ENCODE peak calls at places on chromosomes 6 and 20, in ten cellular contexts. One of them, this sample, is unnamed.

GRCh38 chr6:50185006-50185405 is 135.3 kb upstream of the DEFB112 start:
- DNase-seq in pancreas: no peak
- DNase-seq in mammary epithelial cell: no peak
- DNase-seq in fibroblast of mammary gland: peak
- DNase-seq in fibroblast of villous mesenchyme: no peak
- DNase-seq in sigmoid colon: no peak
- DNase-seq in neural crest cell: no peak
- DNase-seq in adrenal gland: no peak
- DNase-seq in Peyer's patch: no peak
- DNase-seq in endodermal cell: peak
- DNase-seq in this sample: no peak

GRCh38 chr6:127967708-127968107 is 66.8 kb upstream of the THEMIS start:
- DNase-seq in neural crest cell: no peak
- DNase-seq in fibroblast of villous mesenchyme: no peak
- DNase-seq in adrenal gland: no peak
- DNase-seq in fibroblast of mammary gland: no peak
- DNase-seq in pancreas: no peak
- DNase-seq in mammary epithelial cell: no peak
- DNase-seq in Peyer's patch: no peak
- DNase-seq in sigmoid colon: no peak
- DNase-seq in endodermal cell: no peak
- DNase-seq in this sample: no peak

GRCh38 chr20:62730481-62730880 is 21.8 kb downstream of the NTSR1 start:
- DNase-seq in mammary epithelial cell: no peak
- DNase-seq in Peyer's patch: no peak
- DNase-seq in neural crest cell: no peak
- DNase-seq in endodermal cell: no peak
- DNase-seq in fibroblast of mammary gland: no peak
- DNase-seq in adrenal gland: no peak
- DNase-seq in sigmoid colon: peak
- DNase-seq in pancreas: no peak
- DNase-seq in fibroblast of villous mesenchyme: no peak
- DNase-seq in this sample: no peak

GRCh38 chr6:154542747-154543146 is 32.3 kb upstream of the CNKSR3 start:
- DNase-seq in Peyer's patch: no peak
- DNase-seq in endodermal cell: peak
- DNase-seq in neural crest cell: no peak
- DNase-seq in fibroblast of mammary gland: no peak
- DNase-seq in adrenal gland: no peak
- DNase-seq in sigmoid colon: no peak
- DNase-seq in pancreas: no peak
- DNase-seq in mammary epithelial cell: no peak
- DNase-seq in fibroblast of villous mesenchyme: no peak
- DNase-seq in this sample: no peak

GRCh38 chr6:83442752-83443151 is 11.9 kb upstream of the ME1 start:
- DNase-seq in mammary epithelial cell: peak
- DNase-seq in endodermal cell: no peak
- DNase-seq in fibroblast of mammary gland: peak
- DNase-seq in fibroblast of villous mesenchyme: peak
- DNase-seq in pancreas: no peak
- DNase-seq in adrenal gland: no peak
- DNase-seq in neural crest cell: no peak
- DNase-seq in Peyer's patch: no peak
- DNase-seq in sigmoid colon: no peak
- DNase-seq in this sample: no peak

GRCh38 chr6:143694560-143694959 is 16.8 kb downstream of the PHACTR2 start:
- DNase-seq in fibroblast of villous mesenchyme: no peak
- DNase-seq in pancreas: no peak
- DNase-seq in adrenal gland: no peak
- DNase-seq in Peyer's patch: no peak
- DNase-seq in neural crest cell: no peak
- DNase-seq in sigmoid colon: no peak
- DNase-seq in mammary epithelial cell: peak
- DNase-seq in fibroblast of mammary gland: peak
- DNase-seq in endodermal cell: no peak
- DNase-seq in this sample: peak

GRCh38 chr6:112640895-112641294 is 293.8 kb downstream of the RFPL4B start:
- DNase-seq in sigmoid colon: no peak
- DNase-seq in mammary epithelial cell: peak
- DNase-seq in neural crest cell: no peak
- DNase-seq in endodermal cell: no peak
- DNase-seq in adrenal gland: no peak
- DNase-seq in pancreas: no peak
- DNase-seq in fibroblast of villous mesenchyme: peak
- DNase-seq in Peyer's patch: no peak
- DNase-seq in fibroblast of mammary gland: peak
- DNase-seq in this sample: no peak

GRCh38 chr6:35021014-35021413 is 120.1 kb downstream of the TCP11 start:
- DNase-seq in endodermal cell: peak
- DNase-seq in fibroblast of mammary gland: no peak
- DNase-seq in neural crest cell: no peak
- DNase-seq in fibroblast of villous mesenchyme: no peak
- DNase-seq in sigmoid colon: no peak
- DNase-seq in Peyer's patch: no peak
- DNase-seq in adrenal gland: no peak
- DNase-seq in mammary epithelial cell: no peak
- DNase-seq in pancreas: no peak
- DNase-seq in this sample: no peak

GRCh38 chr6:41636803-41637178 is 1.5 kb upstream of the MDFI start:
- DNase-seq in sigmoid colon: peak
- DNase-seq in pancreas: peak
- DNase-seq in endodermal cell: peak
- DNase-seq in neural crest cell: no peak
- DNase-seq in mammary epithelial cell: peak
- DNase-seq in fibroblast of mammary gland: no peak
- DNase-seq in fibroblast of villous mesenchyme: no peak
- DNase-seq in adrenal gland: peak
- DNase-seq in Peyer's patch: peak
- DNase-seq in this sample: peak

GRCh38 chr20:46562009-46562372 is 11.5 kb upstream of the OCSTAMP start:
- DNase-seq in pancreas: no peak
- DNase-seq in Peyer's patch: no peak
- DNase-seq in adrenal gland: no peak
- DNase-seq in endodermal cell: no peak
- DNase-seq in sigmoid colon: no peak
- DNase-seq in fibroblast of villous mesenchyme: no peak
- DNase-seq in fibroblast of mammary gland: no peak
- DNase-seq in neural crest cell: no peak
- DNase-seq in mammary epithelial cell: no peak
- DNase-seq in this sample: no peak

GRCh38 chr20:46557231-46557956 is 6.9 kb upstream of the OCSTAMP start:
- DNase-seq in fibroblast of mammary gland: peak
- DNase-seq in neural crest cell: no peak
- DNase-seq in endodermal cell: no peak
- DNase-seq in sigmoid colon: no peak
- DNase-seq in pancreas: no peak
- DNase-seq in adrenal gland: peak
- DNase-seq in fibroblast of villous mesenchyme: peak
- DNase-seq in mammary epithelial cell: peak
- DNase-seq in Peyer's patch: no peak
- DNase-seq in this sample: peak

GRCh38 chr20:46559001-46559400 is 8.5 kb upstream of the OCSTAMP start:
- DNase-seq in Peyer's patch: no peak
- DNase-seq in sigmoid colon: no peak
- DNase-seq in pancreas: no peak
- DNase-seq in fibroblast of mammary gland: no peak
- DNase-seq in fibroblast of villous mesenchyme: no peak
- DNase-seq in neural crest cell: no peak
- DNase-seq in mammary epithelial cell: no peak
- DNase-seq in adrenal gland: no peak
- DNase-seq in endodermal cell: no peak
- DNase-seq in this sample: no peak

GRCh38 chr20:46558511-46558959 is 8.1 kb upstream of the OCSTAMP start:
- DNase-seq in pancreas: no peak
- DNase-seq in endodermal cell: no peak
- DNase-seq in fibroblast of mammary gland: peak
- DNase-seq in mammary epithelial cell: peak
- DNase-seq in Peyer's patch: no peak
- DNase-seq in neural crest cell: no peak
- DNase-seq in fibroblast of villous mesenchyme: peak
- DNase-seq in sigmoid colon: no peak
- DNase-seq in adrenal gland: peak
- DNase-seq in this sample: peak

DNA sequence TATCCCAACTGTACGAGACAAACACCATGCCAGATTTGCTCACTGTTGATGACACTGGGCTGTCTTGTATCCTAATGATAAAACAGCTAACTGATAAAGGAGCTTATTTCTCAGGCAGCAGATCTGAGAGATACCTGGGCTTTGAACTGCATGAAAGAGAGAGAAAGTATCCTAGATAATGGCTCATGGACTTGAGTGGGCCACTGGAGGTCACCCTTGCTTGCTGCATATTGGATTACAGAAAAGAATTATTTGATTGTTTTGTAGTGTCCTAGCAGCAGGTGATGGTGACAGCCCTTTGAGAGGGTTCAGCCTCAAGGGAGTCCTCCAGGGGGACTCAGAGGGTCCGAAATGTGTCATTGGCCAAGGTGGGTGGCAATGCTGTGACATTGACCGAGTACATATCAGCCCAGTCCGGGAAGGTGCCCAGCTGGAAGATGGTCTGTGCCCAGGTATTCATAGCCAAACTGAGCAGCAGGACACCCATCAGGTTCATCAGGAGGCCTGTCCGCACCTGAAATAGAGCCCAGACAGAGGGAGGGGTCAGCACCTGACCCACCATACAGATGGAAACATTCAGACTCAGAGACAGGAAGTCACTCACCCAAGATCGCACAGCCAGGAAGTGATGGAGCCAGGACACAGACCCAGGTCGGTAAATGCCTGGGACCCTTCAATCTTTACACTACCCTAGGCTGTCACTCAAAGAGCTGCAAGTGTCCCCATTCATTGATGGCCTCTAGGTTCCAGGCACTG is 9.4 kb upstream of the OCSTAMP start:
- DNase-seq in sigmoid colon: no peak
- DNase-seq in neural crest cell: no peak
- DNase-seq in mammary epithelial cell: no peak
- DNase-seq in adrenal gland: no peak
- DNase-seq in pancreas: no peak
- DNase-seq in Peyer's patch: no peak
- DNase-seq in endodermal cell: no peak
- DNase-seq in fibroblast of mammary gland: no peak
- DNase-seq in fibroblast of villous mesenchyme: no peak
- DNase-seq in this sample: no peak
- TF ChIP-seq CTCF in sigmoid colon: no peak
- TF ChIP-seq CTCF in neural crest cell: no peak
- TF ChIP-seq CTCF in mammary epithelial cell: no peak
- TF ChIP-seq CTCF in adrenal gland: peak
- TF ChIP-seq CTCF in pancreas: no peak
- TF ChIP-seq CTCF in Peyer's patch: no peak
- TF ChIP-seq CTCF in endodermal cell: peak
- TF ChIP-seq CTCF in fibroblast of mammary gland: no peak
- TF ChIP-seq CTCF in fibroblast of villous mesenchyme: no peak
- TF ChIP-seq CTCF in this sample: no peak

GRCh38 chr6:168713839-168714238 is 272.9 kb downstream of the SMOC2 start:
- DNase-seq in adrenal gland: no peak
- DNase-seq in pancreas: peak
- DNase-seq in fibroblast of mammary gland: peak
- DNase-seq in endodermal cell: peak
- DNase-seq in fibroblast of villous mesenchyme: no peak
- DNase-seq in neural crest cell: peak
- DNase-seq in sigmoid colon: no peak
- DNase-seq in Peyer's patch: peak
- DNase-seq in mammary epithelial cell: no peak
- DNase-seq in this sample: peak
- TF ChIP-seq CTCF in adrenal gland: no peak
- TF ChIP-seq CTCF in pancreas: peak
- TF ChIP-seq CTCF in fibroblast of mammary gland: peak
- TF ChIP-seq CTCF in endodermal cell: peak
- TF ChIP-seq CTCF in fibroblast of villous mesenchyme: no peak
- TF ChIP-seq CTCF in neural crest cell: peak
- TF ChIP-seq CTCF in sigmoid colon: peak
- TF ChIP-seq CTCF in Peyer's patch: peak
- TF ChIP-seq CTCF in mammary epithelial cell: no peak
- TF ChIP-seq CTCF in this sample: no peak

DNA sequence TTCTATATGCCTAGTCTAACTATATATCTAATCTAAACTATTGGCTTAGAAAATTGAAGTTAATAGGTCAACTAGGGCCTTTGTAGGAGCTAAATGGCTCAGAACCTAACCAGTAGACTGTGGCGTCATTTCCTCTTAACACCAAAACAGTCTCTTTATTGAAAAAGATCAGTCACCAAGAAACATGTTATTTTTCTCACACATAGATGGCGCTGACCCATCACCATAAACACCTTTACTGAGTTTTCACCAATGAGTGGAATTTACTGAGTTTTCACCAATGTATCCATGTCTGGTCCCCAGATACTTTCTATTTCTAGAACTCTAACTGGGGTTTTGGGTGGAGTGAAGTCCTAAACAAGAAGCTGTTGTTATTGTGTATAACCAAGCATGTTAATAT is 636.0 kb downstream of the BCKDHB start:
- DNase-seq in pancreas: no peak
- DNase-seq in neural crest cell: no peak
- DNase-seq in Peyer's patch: no peak
- DNase-seq in adrenal gland: no peak
- DNase-seq in fibroblast of villous mesenchyme: peak
- DNase-seq in endodermal cell: no peak
- DNase-seq in mammary epithelial cell: peak
- DNase-seq in fibroblast of mammary gland: peak
- DNase-seq in sigmoid colon: no peak
- DNase-seq in this sample: peak
- TF ChIP-seq CTCF in pancreas: no peak
- TF ChIP-seq CTCF in neural crest cell: peak
- TF ChIP-seq CTCF in Peyer's patch: peak
- TF ChIP-seq CTCF in adrenal gland: no peak
- TF ChIP-seq CTCF in fibroblast of villous mesenchyme: peak
- TF ChIP-seq CTCF in endodermal cell: peak
- TF ChIP-seq CTCF in mammary epithelial cell: peak
- TF ChIP-seq CTCF in fibroblast of mammary gland: peak
- TF ChIP-seq CTCF in sigmoid colon: peak
- TF ChIP-seq CTCF in this sample: peak

DNA sequence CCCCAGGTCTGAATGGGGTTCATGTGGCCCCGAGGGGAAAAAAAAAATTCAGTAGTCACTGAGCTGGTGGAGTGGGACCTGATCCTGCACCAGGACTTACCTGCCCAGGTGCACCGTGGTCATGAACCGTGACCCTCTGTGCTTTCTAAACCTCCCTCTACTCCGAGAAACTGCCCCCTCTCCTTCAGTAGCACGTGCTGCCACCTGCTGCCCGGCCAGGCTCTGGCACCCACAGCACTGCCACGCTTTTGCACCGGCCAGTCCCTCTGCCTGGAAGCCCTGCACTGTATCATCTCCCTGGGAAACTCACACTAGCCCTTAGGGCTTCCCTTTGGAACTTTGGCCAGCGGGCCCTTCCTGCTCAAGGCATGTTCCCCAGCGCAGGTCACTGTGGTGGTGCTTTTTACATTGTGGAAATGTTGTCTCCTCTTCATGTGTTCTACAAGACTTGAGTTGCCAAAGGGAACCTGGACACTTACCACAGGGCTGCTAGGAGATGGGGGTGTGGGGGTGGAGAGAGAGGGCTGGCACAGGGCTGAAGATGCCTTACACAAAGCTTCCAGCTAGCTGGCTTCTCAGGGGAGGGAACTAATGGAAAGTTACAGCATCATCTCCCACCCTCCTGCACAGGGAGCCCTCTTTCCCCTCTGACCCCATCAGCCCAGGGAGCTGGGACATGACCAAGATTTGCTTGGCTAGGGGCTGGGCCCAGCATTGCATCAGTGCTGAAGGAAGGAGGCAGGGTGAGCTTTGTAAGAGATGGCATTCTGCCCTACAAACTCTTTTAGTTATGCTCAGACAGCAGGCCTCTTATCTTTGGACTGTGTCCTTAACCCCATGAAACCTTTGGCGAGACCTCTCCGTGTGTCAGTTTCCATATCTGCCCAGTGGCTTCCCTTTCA is 2.5 kb upstream of the PTPRT start:
- DNase-seq in mammary epithelial cell: no peak
- DNase-seq in adrenal gland: peak
- DNase-seq in pancreas: peak
- DNase-seq in Peyer's patch: no peak
- DNase-seq in sigmoid colon: no peak
- DNase-seq in fibroblast of villous mesenchyme: no peak
- DNase-seq in neural crest cell: peak
- DNase-seq in endodermal cell: peak
- DNase-seq in fibroblast of mammary gland: no peak
- DNase-seq in this sample: peak
- TF ChIP-seq CTCF in mammary epithelial cell: peak
- TF ChIP-seq CTCF in adrenal gland: no peak
- TF ChIP-seq CTCF in pancreas: peak
- TF ChIP-seq CTCF in Peyer's patch: no peak
- TF ChIP-seq CTCF in sigmoid colon: no peak
- TF ChIP-seq CTCF in fibroblast of villous mesenchyme: peak
- TF ChIP-seq CTCF in neural crest cell: peak
- TF ChIP-seq CTCF in endodermal cell: peak
- TF ChIP-seq CTCF in fibroblast of mammary gland: peak
- TF ChIP-seq CTCF in this sample: peak

This sample was measured in RWPE1.